ENCODE peak calls at places on chromosomes 11 and 22, in six cellular contexts. E is neural progenitor cell, Z is K562, M is IMR-90, T is HCT116, P is endodermal cell. X is an unnamed sample.

GRCh38 chr11:125285844-125286243 is 121.3 kb downstream of the PKNOX2 start:
- DNase-seq in P (no peak), T (no peak), M (no peak), E (no peak), Z (no peak), X (no peak)

GRCh38 chr11:107783121-107783520 is 71.3 kb upstream of the SLN start:
- DNase-seq in M (peak; percentile 8), T (no peak), E (no peak), P (no peak), Z (no peak), X (no peak)

GRCh38 chr11:96207459-96208449 is 135.2 kb downstream of the MAML2 start:
- DNase-seq in E (no peak), Z (no peak), T (no peak), P (no peak), M (peak; percentile 41), X (peak; percentile 56)

GRCh38 chr22:48960981-48961655 is 866.6 kb downstream of the BRD1 start:
- DNase-seq in P (peak; percentile 45), M (no peak), T (no peak), Z (no peak), E (no peak), X (no peak)

GRCh38 chr11:16293204-16293681 is 63.1 kb downstream of the SOX6 start:
- DNase-seq in Z (peak; percentile 25), M (peak; percentile 76), T (no peak), E (no peak), P (no peak), X (peak; percentile 33)

GRCh38 chr11:86209806-86210657 is 34.5 kb upstream of the EED start:
- DNase-seq in P (no peak), E (no peak), T (no peak), M (no peak), Z (no peak), X (no peak)

GRCh38 chr11:121257976-121258375 is 34.6 kb upstream of the SC5D start:
- DNase-seq in M (no peak), T (no peak), E (no peak), Z (no peak), P (no peak), X (no peak)

GRCh38 chr11:58726594-58727414 is 4.9 kb downstream of the GLYAT start:
- DNase-seq in E (no peak), P (no peak), T (no peak), Z (peak; percentile 58), M (no peak), X (no peak)

GRCh38 chr11:132101861-132102260 is 731.4 kb downstream of the NTM start:
- DNase-seq in P (peak; percentile 24), T (no peak), E (no peak), Z (no peak), M (peak; percentile 70), X (peak; percentile 73)

GRCh38 chr11:132099692-132100091 is 729.3 kb downstream of the NTM start:
- DNase-seq in E (peak; percentile 48), Z (no peak), P (peak; percentile 86), M (no peak), T (no peak), X (no peak)

GRCh38 chr11:132095230-132096165 is 725.1 kb downstream of the NTM start:
- DNase-seq in E (no peak), Z (no peak), M (no peak), P (no peak), T (no peak), X (no peak)

GRCh38 chr11:132103006-132103405 is 732.6 kb downstream of the NTM start:
- DNase-seq in Z (no peak), E (no peak), P (peak; percentile 33), T (no peak), M (no peak), X (no peak)

DNA sequence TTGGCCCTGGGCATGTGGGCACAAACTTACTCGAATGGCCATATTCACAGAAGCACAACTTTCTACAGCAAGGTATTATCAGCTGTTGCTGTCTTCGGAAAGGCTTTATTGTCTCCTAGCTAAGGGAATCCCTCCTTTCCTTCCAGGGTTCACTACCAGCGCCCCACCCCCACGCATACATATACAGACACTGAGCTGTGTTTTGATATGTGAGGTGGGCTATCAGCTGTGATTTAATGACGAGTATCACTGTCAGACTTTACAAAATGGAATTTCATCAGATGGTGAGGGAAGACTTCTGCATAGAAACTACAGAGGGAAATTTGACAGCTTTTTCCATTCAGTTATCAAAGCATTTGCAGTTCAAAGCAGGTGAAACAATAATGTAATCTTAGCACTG is 730.2 kb downstream of the NTM start:
- DNase-seq in P (no peak), Z (no peak), E (no peak), T (no peak), M (no peak), X (no peak)
- H3K9ac ChIP-seq in P (no peak overlapping the region), Z (no peak overlapping the region), E (no peak overlapping the region), T (no peak overlapping the region), M (no peak overlapping the region), X (no peak overlapping the region)

DNA sequence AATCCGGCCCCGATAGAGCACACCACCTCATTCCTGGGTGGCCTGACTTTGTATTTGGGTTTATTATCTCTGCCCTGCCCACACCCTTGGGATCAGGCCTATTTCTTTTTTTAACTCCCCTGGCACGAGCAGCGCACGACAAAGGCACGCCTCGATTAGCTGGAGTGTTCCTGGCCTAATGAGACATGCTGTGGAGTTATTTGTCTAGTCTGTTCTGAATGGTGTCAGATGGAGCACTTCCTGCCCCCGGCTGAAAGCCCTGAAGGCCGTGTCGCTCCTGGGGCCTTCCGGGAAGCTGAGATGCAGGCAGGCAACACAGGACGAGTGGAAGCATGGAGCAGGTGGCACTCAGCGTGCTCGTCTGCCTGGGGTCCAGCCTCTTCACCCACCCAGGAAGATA is 47.1 kb downstream of the LARGE1 start:
- DNase-seq in Z (no peak), M (no peak), P (no peak), E (no peak), T (no peak), X (no peak)
- H3K4me3 ChIP-seq in Z (no peak overlapping the region), M (no peak overlapping the region), P (no peak overlapping the region), E (no peak overlapping the region), T (no peak overlapping the region), X (no peak overlapping the region)

DNA sequence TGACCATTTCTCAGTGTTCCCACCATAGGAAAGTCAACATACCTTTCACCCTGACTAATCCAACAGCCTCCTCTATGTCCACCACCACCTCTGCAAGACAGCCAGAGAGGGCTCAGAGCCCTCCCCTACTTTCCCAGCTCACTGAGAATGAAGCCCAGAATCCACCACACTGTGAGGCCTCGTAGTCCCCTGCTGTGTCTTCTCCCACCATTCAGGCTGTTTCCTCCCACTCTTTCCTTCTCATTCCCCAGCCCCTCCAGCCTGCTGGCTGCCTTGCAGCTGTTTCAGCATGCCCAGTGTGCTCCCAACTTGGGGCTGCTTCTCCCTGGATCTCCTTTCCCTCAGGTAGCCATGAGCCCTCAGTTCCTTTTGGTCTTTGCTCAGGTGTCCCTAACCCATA is 27.0 kb downstream of the SGSM3 start:
- DNase-seq in Z (no peak), E (no peak), T (no peak), P (no peak), M (peak; percentile 54), X (no peak)
- H3K9ac ChIP-seq in Z (peak overlapping the region; percentile 26), E (no peak overlapping the region), T (no peak overlapping the region), P (no peak overlapping the region), M (no peak overlapping the region), X (no peak overlapping the region)

GRCh38 chr11:68266936-68267880 is 4.6 kb downstream of the C11orf24 start:
- DNase-seq in M (peak; percentile 17), P (no peak), Z (peak; percentile 47), T (no peak), E (no peak), X (no peak)

GRCh38 chr11:68267881-68268240 is 3.9 kb downstream of the C11orf24 start:
- DNase-seq in T (no peak), M (no peak), Z (no peak), P (no peak), E (no peak), X (no peak)

GRCh38 chr11:68271023-68271780 is 571 bp downstream of the C11orf24 start:
- DNase-seq in Z (peak; percentile 85), P (peak; percentile 84), E (peak; percentile 89), T (peak; percentile 61), M (peak; percentile 83), X (peak; percentile 93)

GRCh38 chr11:68270334-68271022 is 1.3 kb downstream of the C11orf24 start:
- DNase-seq in E (no peak), T (no peak), Z (no peak), M (no peak), P (no peak), X (peak; percentile 9)

GRCh38 chr11:68269414-68270081 is 2.2 kb downstream of the C11orf24 start:
- DNase-seq in T (no peak), Z (no peak), P (no peak), M (peak; percentile 92), E (no peak), X (peak; percentile 78)
- H3K4me3 ChIP-seq in T (no peak overlapping the region), Z (no peak overlapping the region), P (peak overlapping the region; percentile 13), M (peak overlapping the region; percentile 1), E (no peak overlapping the region), X (peak overlapping the region; percentile 97)

DNA sequence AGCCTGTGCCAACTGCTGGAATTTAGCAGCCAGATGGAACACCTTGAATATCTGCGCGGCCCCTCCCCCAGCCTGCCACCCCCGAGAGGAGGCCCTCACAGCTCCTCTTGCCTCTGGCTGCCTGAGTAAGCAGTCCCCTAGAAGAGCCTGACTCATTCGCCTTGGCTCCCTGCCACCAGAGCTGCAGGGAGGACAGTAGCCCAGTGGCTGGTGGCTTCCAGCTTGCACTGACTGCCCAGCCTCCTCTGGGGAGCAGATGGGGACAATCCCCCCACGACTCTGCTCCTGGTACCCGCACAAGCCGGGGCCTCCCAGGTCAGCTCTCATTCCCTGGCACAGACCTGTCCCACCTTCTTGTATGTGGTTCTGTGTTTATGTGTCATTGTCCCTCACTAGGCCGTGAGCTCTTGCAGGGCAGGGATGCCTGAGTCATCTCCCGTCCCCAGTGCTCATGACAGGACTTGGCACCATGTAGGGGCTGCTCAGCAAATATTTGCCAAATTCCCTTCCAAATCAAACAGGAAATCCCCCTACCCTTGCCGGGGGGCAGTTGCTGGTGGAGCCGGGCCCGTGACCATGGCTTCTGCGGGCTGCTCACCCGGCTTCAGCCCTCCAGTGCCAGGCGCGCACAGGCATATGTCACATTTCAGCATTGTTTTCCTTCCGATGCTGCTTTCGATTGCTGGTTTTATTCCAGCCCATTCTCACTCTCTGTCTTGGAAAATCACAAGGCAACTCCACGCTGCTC is 43.6 kb downstream of the CACNG2 start:
- DNase-seq in T (peak; percentile 91), E (no peak), Z (peak; percentile 89), M (peak; percentile 88), P (peak; percentile 67), X (peak; percentile 92)
- H3K9ac ChIP-seq in T (peak overlapping the region; percentile 45), E (no peak overlapping the region), Z (no peak overlapping the region), M (no peak overlapping the region), P (no peak overlapping the region), X (peak overlapping the region; percentile 39)